ENCODE peak calls at places on chromosomes 7 and 10, in ten cellular contexts. One of them, this sample, is unnamed.

GRCh38 chr7:148296994-148297644 is 293.4 kb upstream of the C7orf33 start:
- DNase-seq in cardiac muscle cell: no peak
- DNase-seq in left ventricle myocardium inferior: no peak
- DNase-seq in heart left ventricle: no peak
- DNase-seq in Panc1: no peak
- DNase-seq in adrenal gland: no peak
- DNase-seq in CD8-positive, alpha-beta T cell: no peak
- DNase-seq in SK-N-SH: no peak
- DNase-seq in PC-9: no peak
- DNase-seq in suprapubic skin: no peak
- DNase-seq in this sample: no peak

GRCh38 chr7:105257338-105257737 is 131.4 kb downstream of the SRPK2 start:
- DNase-seq in Panc1: no peak
- DNase-seq in SK-N-SH: peak
- DNase-seq in adrenal gland: no peak
- DNase-seq in suprapubic skin: no peak
- DNase-seq in CD8-positive, alpha-beta T cell: no peak
- DNase-seq in cardiac muscle cell: no peak
- DNase-seq in PC-9: no peak
- DNase-seq in heart left ventricle: no peak
- DNase-seq in left ventricle myocardium inferior: no peak
- DNase-seq in this sample: no peak

GRCh38 chr7:105806592-105807266 is 69.7 kb downstream of the ATXN7L1 start:
- DNase-seq in adrenal gland: peak
- DNase-seq in heart left ventricle: no peak
- DNase-seq in SK-N-SH: no peak
- DNase-seq in PC-9: peak
- DNase-seq in suprapubic skin: no peak
- DNase-seq in CD8-positive, alpha-beta T cell: peak
- DNase-seq in Panc1: no peak
- DNase-seq in cardiac muscle cell: no peak
- DNase-seq in left ventricle myocardium inferior: no peak
- DNase-seq in this sample: no peak

GRCh38 chr7:137625197-137625596 is 221.6 kb downstream of the DGKI start:
- DNase-seq in Panc1: no peak
- DNase-seq in heart left ventricle: no peak
- DNase-seq in adrenal gland: peak
- DNase-seq in cardiac muscle cell: no peak
- DNase-seq in left ventricle myocardium inferior: no peak
- DNase-seq in suprapubic skin: no peak
- DNase-seq in CD8-positive, alpha-beta T cell: no peak
- DNase-seq in SK-N-SH: no peak
- DNase-seq in PC-9: no peak
- DNase-seq in this sample: no peak

GRCh38 chr10:43199684-43200537 is 61.7 kb downstream of the CSGALNACT2 start:
- DNase-seq in SK-N-SH: peak
- DNase-seq in cardiac muscle cell: no peak
- DNase-seq in suprapubic skin: no peak
- DNase-seq in Panc1: no peak
- DNase-seq in left ventricle myocardium inferior: no peak
- DNase-seq in PC-9: no peak
- DNase-seq in heart left ventricle: peak
- DNase-seq in CD8-positive, alpha-beta T cell: no peak
- DNase-seq in adrenal gland: no peak
- DNase-seq in this sample: no peak

GRCh38 chr7:44224951-44225565 is 24.3 kb downstream of the YKT6 start:
- DNase-seq in CD8-positive, alpha-beta T cell: no peak
- DNase-seq in suprapubic skin: no peak
- DNase-seq in heart left ventricle: peak
- DNase-seq in PC-9: no peak
- DNase-seq in SK-N-SH: peak
- DNase-seq in adrenal gland: no peak
- DNase-seq in left ventricle myocardium inferior: no peak
- DNase-seq in Panc1: no peak
- DNase-seq in cardiac muscle cell: no peak
- DNase-seq in this sample: no peak

GRCh38 chr10:58967551-58968418 is 208.7 kb upstream of the PHYHIPL start:
- DNase-seq in SK-N-SH: peak
- DNase-seq in CD8-positive, alpha-beta T cell: no peak
- DNase-seq in suprapubic skin: no peak
- DNase-seq in Panc1: no peak
- DNase-seq in cardiac muscle cell: peak
- DNase-seq in adrenal gland: no peak
- DNase-seq in PC-9: peak
- DNase-seq in heart left ventricle: peak
- DNase-seq in left ventricle myocardium inferior: peak
- DNase-seq in this sample: peak

GRCh38 chr7:46485481-46486065 is 564.5 kb upstream of the IGFBP3 start:
- DNase-seq in Panc1: no peak
- DNase-seq in left ventricle myocardium inferior: no peak
- DNase-seq in heart left ventricle: no peak
- DNase-seq in CD8-positive, alpha-beta T cell: no peak
- DNase-seq in adrenal gland: no peak
- DNase-seq in cardiac muscle cell: no peak
- DNase-seq in PC-9: peak
- DNase-seq in SK-N-SH: no peak
- DNase-seq in suprapubic skin: no peak
- DNase-seq in this sample: no peak

GRCh38 chr7:132161231-132161915 is 414.9 kb downstream of the PLXNA4 start:
- DNase-seq in PC-9: peak
- DNase-seq in CD8-positive, alpha-beta T cell: no peak
- DNase-seq in SK-N-SH: peak
- DNase-seq in suprapubic skin: no peak
- DNase-seq in cardiac muscle cell: peak
- DNase-seq in left ventricle myocardium inferior: peak
- DNase-seq in heart left ventricle: peak
- DNase-seq in adrenal gland: peak
- DNase-seq in Panc1: no peak
- DNase-seq in this sample: no peak

GRCh38 chr7:157955383-157955999 is 618.7 kb downstream of the DNAJB6 start:
- DNase-seq in PC-9: no peak
- DNase-seq in cardiac muscle cell: no peak
- DNase-seq in suprapubic skin: no peak
- DNase-seq in Panc1: no peak
- DNase-seq in adrenal gland: no peak
- DNase-seq in CD8-positive, alpha-beta T cell: no peak
- DNase-seq in left ventricle myocardium inferior: no peak
- DNase-seq in SK-N-SH: no peak
- DNase-seq in heart left ventricle: peak
- DNase-seq in this sample: no peak

GRCh38 chr7:130489140-130489967 is 2.5 kb upstream of the MEST start:
- DNase-seq in SK-N-SH: peak
- DNase-seq in PC-9: peak
- DNase-seq in cardiac muscle cell: no peak
- DNase-seq in CD8-positive, alpha-beta T cell: no peak
- DNase-seq in suprapubic skin: no peak
- DNase-seq in adrenal gland: peak
- DNase-seq in heart left ventricle: no peak
- DNase-seq in Panc1: no peak
- DNase-seq in left ventricle myocardium inferior: no peak
- DNase-seq in this sample: no peak

GRCh38 chr7:11650030-11650429 is 182.0 kb downstream of the THSD7A start:
- DNase-seq in CD8-positive, alpha-beta T cell: no peak
- DNase-seq in left ventricle myocardium inferior: no peak
- DNase-seq in adrenal gland: no peak
- DNase-seq in suprapubic skin: no peak
- DNase-seq in cardiac muscle cell: no peak
- DNase-seq in SK-N-SH: no peak
- DNase-seq in Panc1: no peak
- DNase-seq in PC-9: no peak
- DNase-seq in heart left ventricle: no peak
- DNase-seq in this sample: no peak

GRCh38 chr7:21548491-21548890 is 5.7 kb downstream of the DNAH11 start:
- DNase-seq in heart left ventricle: no peak
- DNase-seq in CD8-positive, alpha-beta T cell: no peak
- DNase-seq in PC-9: no peak
- DNase-seq in SK-N-SH: no peak
- DNase-seq in left ventricle myocardium inferior: no peak
- DNase-seq in cardiac muscle cell: no peak
- DNase-seq in adrenal gland: no peak
- DNase-seq in suprapubic skin: no peak
- DNase-seq in Panc1: no peak
- DNase-seq in this sample: no peak

GRCh38 chr10:110088756-110089155 is 81.0 kb downstream of the ADD3 start:
- DNase-seq in CD8-positive, alpha-beta T cell: no peak
- DNase-seq in left ventricle myocardium inferior: no peak
- DNase-seq in PC-9: no peak
- DNase-seq in adrenal gland: no peak
- DNase-seq in SK-N-SH: no peak
- DNase-seq in heart left ventricle: no peak
- DNase-seq in suprapubic skin: no peak
- DNase-seq in cardiac muscle cell: no peak
- DNase-seq in Panc1: no peak
- DNase-seq in this sample: no peak

GRCh38 chr7:92766461-92767003 is 69.8 kb downstream of the CDK6 start:
- DNase-seq in cardiac muscle cell: peak
- DNase-seq in heart left ventricle: no peak
- DNase-seq in SK-N-SH: no peak
- DNase-seq in PC-9: no peak
- DNase-seq in suprapubic skin: no peak
- DNase-seq in left ventricle myocardium inferior: no peak
- DNase-seq in adrenal gland: no peak
- DNase-seq in CD8-positive, alpha-beta T cell: no peak
- DNase-seq in Panc1: no peak
- DNase-seq in this sample: no peak

GRCh38 chr10:60594476-60595051 is 183.7 kb upstream of the CDK1 start:
- DNase-seq in heart left ventricle: no peak
- DNase-seq in left ventricle myocardium inferior: no peak
- DNase-seq in Panc1: no peak
- DNase-seq in adrenal gland: no peak
- DNase-seq in suprapubic skin: no peak
- DNase-seq in cardiac muscle cell: no peak
- DNase-seq in PC-9: no peak
- DNase-seq in SK-N-SH: no peak
- DNase-seq in CD8-positive, alpha-beta T cell: no peak
- DNase-seq in this sample: no peak

GRCh38 chr7:94115316-94115715 is 111.2 kb upstream of the BET1 start:
- DNase-seq in cardiac muscle cell: no peak
- DNase-seq in PC-9: no peak
- DNase-seq in suprapubic skin: no peak
- DNase-seq in Panc1: no peak
- DNase-seq in CD8-positive, alpha-beta T cell: no peak
- DNase-seq in SK-N-SH: no peak
- DNase-seq in adrenal gland: no peak
- DNase-seq in left ventricle myocardium inferior: no peak
- DNase-seq in heart left ventricle: no peak
- DNase-seq in this sample: no peak

GRCh38 chr10:104327745-104328635 is 10.3 kb downstream of the ITPRIP start:
- DNase-seq in CD8-positive, alpha-beta T cell: no peak
- DNase-seq in cardiac muscle cell: no peak
- DNase-seq in heart left ventricle: no peak
- DNase-seq in SK-N-SH: no peak
- DNase-seq in adrenal gland: peak
- DNase-seq in suprapubic skin: peak
- DNase-seq in left ventricle myocardium inferior: no peak
- DNase-seq in PC-9: peak
- DNase-seq in Panc1: no peak
- DNase-seq in this sample: no peak

GRCh38 chr10:104330168-104331117 is 7.8 kb downstream of the ITPRIP start:
- DNase-seq in cardiac muscle cell: peak
- DNase-seq in heart left ventricle: no peak
- DNase-seq in SK-N-SH: no peak
- DNase-seq in left ventricle myocardium inferior: no peak
- DNase-seq in suprapubic skin: peak
- DNase-seq in PC-9: peak
- DNase-seq in adrenal gland: peak
- DNase-seq in CD8-positive, alpha-beta T cell: no peak
- DNase-seq in Panc1: no peak
- DNase-seq in this sample: peak

GRCh38 chr10:104329754-104330153 is 8.5 kb downstream of the ITPRIP start:
- DNase-seq in Panc1: no peak
- DNase-seq in CD8-positive, alpha-beta T cell: no peak
- DNase-seq in adrenal gland: no peak
- DNase-seq in heart left ventricle: no peak
- DNase-seq in PC-9: no peak
- DNase-seq in SK-N-SH: no peak
- DNase-seq in suprapubic skin: peak
- DNase-seq in cardiac muscle cell: no peak
- DNase-seq in left ventricle myocardium inferior: no peak
- DNase-seq in this sample: no peak

GRCh38 chr10:104328636-104328915 is 9.7 kb downstream of the ITPRIP start:
- DNase-seq in heart left ventricle: no peak
- DNase-seq in adrenal gland: no peak
- DNase-seq in Panc1: no peak
- DNase-seq in left ventricle myocardium inferior: no peak
- DNase-seq in CD8-positive, alpha-beta T cell: no peak
- DNase-seq in PC-9: no peak
- DNase-seq in suprapubic skin: no peak
- DNase-seq in cardiac muscle cell: no peak
- DNase-seq in SK-N-SH: no peak
- DNase-seq in this sample: no peak

GRCh38 chr10:104328916-104329710 is 9.2 kb downstream of the ITPRIP start:
- DNase-seq in cardiac muscle cell: no peak
- DNase-seq in CD8-positive, alpha-beta T cell: peak
- DNase-seq in SK-N-SH: no peak
- DNase-seq in suprapubic skin: peak
- DNase-seq in Panc1: peak
- DNase-seq in left ventricle myocardium inferior: no peak
- DNase-seq in PC-9: peak
- DNase-seq in heart left ventricle: no peak
- DNase-seq in adrenal gland: peak
- DNase-seq in this sample: peak
- H3K4me3 ChIP-seq in cardiac muscle cell: no peak
- H3K4me3 ChIP-seq in CD8-positive, alpha-beta T cell: peak
- H3K4me3 ChIP-seq in SK-N-SH: peak
- H3K4me3 ChIP-seq in suprapubic skin: peak
- H3K4me3 ChIP-seq in Panc1: peak
- H3K4me3 ChIP-seq in left ventricle myocardium inferior: peak
- H3K4me3 ChIP-seq in PC-9: peak
- H3K4me3 ChIP-seq in heart left ventricle: no peak
- H3K4me3 ChIP-seq in adrenal gland: no peak
- H3K4me3 ChIP-seq in this sample: peak

GRCh38 chr10:47340613-47341170 is 7.5 kb upstream of the RBP3 start:
- DNase-seq in suprapubic skin: peak
- DNase-seq in cardiac muscle cell: peak
- DNase-seq in CD8-positive, alpha-beta T cell: peak
- DNase-seq in heart left ventricle: no peak
- DNase-seq in PC-9: peak
- DNase-seq in Panc1: peak
- DNase-seq in SK-N-SH: peak
- DNase-seq in adrenal gland: peak
- DNase-seq in left ventricle myocardium inferior: peak
- DNase-seq in this sample: peak
- TF ChIP-seq CTCF in suprapubic skin: peak
- TF ChIP-seq CTCF in cardiac muscle cell: peak
- TF ChIP-seq CTCF in CD8-positive, alpha-beta T cell: peak
- TF ChIP-seq CTCF in heart left ventricle: peak
- TF ChIP-seq CTCF in PC-9: peak
- TF ChIP-seq CTCF in Panc1: peak
- TF ChIP-seq CTCF in SK-N-SH: peak
- TF ChIP-seq CTCF in adrenal gland: peak
- TF ChIP-seq CTCF in left ventricle myocardium inferior: peak
- TF ChIP-seq CTCF in this sample: peak

GRCh38 chr7:116570306-116570705 is 45.5 kb downstream of the CAV1 start:
- DNase-seq in CD8-positive, alpha-beta T cell: no peak
- DNase-seq in Panc1: no peak
- DNase-seq in suprapubic skin: no peak
- DNase-seq in SK-N-SH: no peak
- DNase-seq in adrenal gland: no peak
- DNase-seq in cardiac muscle cell: no peak
- DNase-seq in PC-9: no peak
- DNase-seq in heart left ventricle: no peak
- DNase-seq in left ventricle myocardium inferior: no peak
- DNase-seq in this sample: no peak
- H3K27ac ChIP-seq in CD8-positive, alpha-beta T cell: no peak
- H3K27ac ChIP-seq in Panc1: no peak
- H3K27ac ChIP-seq in suprapubic skin: peak
- H3K27ac ChIP-seq in SK-N-SH: peak
- H3K27ac ChIP-seq in adrenal gland: no peak
- H3K27ac ChIP-seq in cardiac muscle cell: no peak
- H3K27ac ChIP-seq in PC-9: no peak
- H3K27ac ChIP-seq in heart left ventricle: no peak
- H3K27ac ChIP-seq in left ventricle myocardium inferior: no peak
- H3K27ac ChIP-seq in this sample: no peak

GRCh38 chr7:71682841-71683341 is 550.9 kb downstream of the GALNT17 start:
- DNase-seq in heart left ventricle: no peak
- DNase-seq in SK-N-SH: no peak
- DNase-seq in PC-9: no peak
- DNase-seq in suprapubic skin: no peak
- DNase-seq in cardiac muscle cell: peak
- DNase-seq in Panc1: no peak
- DNase-seq in CD8-positive, alpha-beta T cell: no peak
- DNase-seq in adrenal gland: peak
- DNase-seq in left ventricle myocardium inferior: no peak
- DNase-seq in this sample: peak
- H3K4me3 ChIP-seq in heart left ventricle: no peak
- H3K4me3 ChIP-seq in SK-N-SH: no peak
- H3K4me3 ChIP-seq in PC-9: no peak
- H3K4me3 ChIP-seq in suprapubic skin: peak
- H3K4me3 ChIP-seq in cardiac muscle cell: no peak
- H3K4me3 ChIP-seq in Panc1: no peak
- H3K4me3 ChIP-seq in CD8-positive, alpha-beta T cell: no peak
- H3K4me3 ChIP-seq in adrenal gland: no peak
- H3K4me3 ChIP-seq in left ventricle myocardium inferior: no peak
- H3K4me3 ChIP-seq in this sample: no peak